ENCODE peak calls at places on chromosomes 16 and 17, in nine cellular contexts. R is heart right ventricle, K is left ventricle myocardium inferior, H is dorsolateral prefrontal cortex, J is left lung, I is ascending aorta, M is transverse colon, T is GM23338, V is psoas muscle. Q is an unnamed sample.

GRCh38 chr16:81774348-81774747 is 4.7 kb upstream of the PLCG2 start:
- DNase-seq in J (no peak), T (no peak), M (no peak), I (no peak), K (no peak), R (peak; percentile 33), H (no peak), V (no peak), Q (no peak)

GRCh38 chr16:50011707-50012106 is 13.3 kb upstream of the CNEP1R1 start:
- DNase-seq in V (no peak), I (no peak), K (no peak), T (no peak), M (no peak), R (no peak), H (no peak), J (peak; percentile 33), Q (no peak)

GRCh38 chr16:67773569-67774456 is 32.5 kb downstream of the RANBP10 start:
- DNase-seq in V (no peak), M (no peak), J (no peak), K (peak; percentile 17), R (no peak), H (no peak), T (no peak), I (no peak), Q (no peak)

GRCh38 chr17:79522414-79522813 is 88.4 kb downstream of the RBFOX3 start:
- DNase-seq in R (no peak), H (no peak), T (no peak), M (no peak), V (no peak), I (no peak), K (no peak), J (no peak), Q (no peak)

GRCh38 chr16:87369117-87369775 is 14.3 kb downstream of the FBXO31 start:
- DNase-seq in M (no peak), H (no peak), K (no peak), T (no peak), J (no peak), I (no peak), V (no peak), R (no peak), Q (no peak)

GRCh38 chr16:4614571-4615388 is at the start of gene UBALD1:
- DNase-seq in M (peak; percentile 91), I (peak; percentile 95), H (peak; percentile 84), T (peak; percentile 90), R (peak; percentile 84), V (peak; percentile 89), K (peak; percentile 87), J (peak; percentile 89), Q (peak; percentile 89)

GRCh38 chr16:5073279-5073629 is 1.6 kb downstream of the ALG1 start:
- DNase-seq in R (no peak), T (no peak), J (no peak), M (no peak), V (no peak), K (no peak), H (no peak), I (no peak), Q (no peak)

GRCh38 chr16:35398208-35398607 is 1938.8 kb downstream of the TP53TG3F start:
- DNase-seq in I (no peak), T (no peak), M (no peak), J (no peak), H (no peak), V (no peak), K (no peak), R (no peak), Q (no peak)

GRCh38 chr17:8696951-8697745 is 47.5 kb downstream of the CCDC42 start:
- DNase-seq in M (no peak), H (no peak), K (no peak), I (peak; percentile 93), J (peak; percentile 64), R (no peak), T (peak; percentile 82), V (no peak), Q (peak; percentile 78)

GRCh38 chr16:49757744-49758069 is 98.2 kb downstream of the ZNF423 start:
- DNase-seq in J (no peak), M (no peak), K (no peak), R (no peak), I (no peak), H (no peak), V (no peak), T (peak; percentile 48), Q (no peak)

GRCh38 chr17:73643012-73643845 is 1.0 kb downstream of the SDK2 start:
- DNase-seq in I (no peak), R (peak; percentile 34), K (peak; percentile 23), T (peak; percentile 61), M (peak; percentile 34), V (no peak), H (no peak), J (no peak), Q (no peak)

GRCh38 chr16:79363484-79363883 is 237.1 kb downstream of the MAF start:
- DNase-seq in I (no peak), J (no peak), H (no peak), R (no peak), V (no peak), M (no peak), K (no peak), T (no peak), Q (no peak)
- H3K4me3 ChIP-seq in I (no peak overlapping the region), J (no peak overlapping the region), H (no peak overlapping the region), R (no peak overlapping the region), V (no peak overlapping the region), M (no peak overlapping the region), K (no peak overlapping the region), T (no peak overlapping the region), Q (no peak overlapping the region)

GRCh38 chr16:88681084-88681680 is 5.1 kb downstream of the SNAI3 start:
- DNase-seq in M (peak; percentile 83), V (no peak), H (no peak), I (no peak), T (peak; percentile 76), K (no peak), J (no peak), R (no peak), Q (no peak)
- TF ChIP-seq CTCF in M (peak; percentile 55), V (peak; percentile 46), H (no peak), I (peak; percentile 11), T (peak; percentile 84), K (peak; percentile 16), J (no peak), R (peak; percentile 12), Q (peak; percentile 38)

GRCh38 chr16:24731722-24732419 is 2.4 kb downstream of the TNRC6A start:
- DNase-seq in R (peak; percentile 51), H (no peak), I (no peak), K (peak; percentile 55), J (no peak), T (no peak), V (peak; percentile 22), M (no peak), Q (no peak)
- H3K4me3 ChIP-seq in R (peak overlapping the region; percentile 89), H (peak overlapping the region; percentile 82), I (peak overlapping the region; percentile 86), K (peak overlapping the region; percentile 91), J (no peak overlapping the region), T (peak overlapping the region; percentile 91), V (peak overlapping the region; percentile 90), M (no peak overlapping the region), Q (no peak overlapping the region)

DNA sequence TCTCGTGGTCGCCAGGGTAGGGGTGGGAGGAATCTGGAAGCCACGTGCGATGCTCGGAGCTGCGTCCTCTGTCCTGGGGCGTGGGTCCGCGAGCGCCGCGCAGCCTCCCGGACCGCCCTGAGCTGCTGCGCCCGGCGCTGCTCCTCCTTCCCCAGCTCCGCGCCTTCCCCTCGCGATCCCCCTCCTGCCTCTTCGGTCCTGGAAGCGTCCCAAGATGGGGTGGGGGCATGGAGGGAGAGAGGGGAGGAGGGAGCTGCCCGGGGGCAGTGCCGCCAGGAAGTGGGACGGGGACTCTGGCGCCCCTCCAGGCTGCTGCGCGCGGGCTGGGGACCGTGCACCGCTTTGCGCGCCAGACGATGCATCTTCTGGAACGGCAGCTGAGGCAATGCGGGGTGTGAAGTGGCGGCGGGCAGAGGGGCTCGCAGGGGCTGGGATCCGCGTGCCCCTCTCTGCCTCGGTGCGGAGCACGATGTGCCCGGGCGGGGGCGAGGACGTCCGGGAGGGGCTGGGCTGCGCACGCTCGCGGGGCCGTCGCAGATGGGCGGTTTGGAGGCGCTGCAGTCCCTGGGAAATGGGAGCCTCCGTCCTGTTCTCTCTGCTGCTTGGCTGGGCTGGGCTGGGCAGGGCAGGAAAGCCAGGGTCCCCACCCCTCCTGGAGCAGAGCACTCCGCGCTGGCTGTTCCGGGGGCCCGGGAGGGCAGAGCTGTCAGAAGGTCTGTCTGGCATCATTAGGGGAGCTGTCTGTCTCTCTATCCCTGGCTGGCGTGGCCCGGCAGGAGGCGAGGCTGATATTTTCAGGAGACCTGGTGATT is 388.0 kb downstream of the SEC14L1 start:
- DNase-seq in T (peak; percentile 87), I (no peak), H (peak; percentile 65), K (peak; percentile 25), R (peak; percentile 42), J (no peak), M (no peak), V (no peak), Q (no peak)
- TF ChIP-seq CTCF in T (peak; percentile 52), I (no peak), H (no peak), K (no peak), R (no peak), J (no peak), M (no peak), V (no peak), Q (no peak)

GRCh38 chr17:48037924-48038323 is 327 bp upstream of the COPZ2 start:
- DNase-seq in K (no peak), T (peak; percentile 63), J (no peak), M (no peak), R (no peak), V (no peak), H (no peak), I (no peak), Q (no peak)

GRCh38 chr17:48038687-48039086 is 1.1 kb upstream of the COPZ2 start:
- DNase-seq in M (no peak), J (no peak), R (no peak), V (no peak), T (no peak), I (no peak), K (no peak), H (no peak), Q (no peak)

GRCh38 chr17:48037036-48037881 is at the start of gene COPZ2:
- DNase-seq in T (peak; percentile 61), H (no peak), I (peak; percentile 88), V (peak; percentile 78), J (peak; percentile 55), M (peak; percentile 69), K (peak; percentile 76), R (peak; percentile 75), Q (peak; percentile 47)

GRCh38 chr17:48031966-48032365 is 5.6 kb downstream of the COPZ2 start:
- DNase-seq in T (no peak), M (no peak), I (no peak), R (no peak), K (no peak), V (no peak), H (no peak), J (no peak), Q (no peak)

DNA sequence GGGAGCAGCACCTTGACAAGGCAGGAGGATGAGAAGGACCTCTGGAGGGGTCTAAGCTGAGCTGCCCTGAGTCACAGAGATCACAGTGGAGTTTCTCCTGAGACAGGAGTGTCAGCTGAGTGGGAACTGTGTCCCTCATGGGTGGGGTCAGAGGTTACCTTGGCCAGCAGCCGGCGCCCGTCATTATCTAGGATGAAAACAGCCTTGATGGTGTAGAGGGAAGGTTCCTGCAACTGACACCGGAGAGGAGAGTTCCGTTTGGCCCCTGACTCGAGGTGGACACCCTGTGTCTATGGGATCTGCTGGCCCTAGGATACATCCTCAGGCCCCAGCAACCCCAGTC is 933 bp downstream of the COPZ2 start:
- DNase-seq in I (no peak), R (no peak), M (no peak), K (no peak), T (no peak), V (no peak), J (no peak), H (no peak), Q (no peak)
- H3K4me3 ChIP-seq in I (peak overlapping the region; percentile 67), R (peak overlapping the region; percentile 88), M (no peak overlapping the region), K (peak overlapping the region; percentile 84), T (peak overlapping the region; percentile 77), V (peak overlapping the region; percentile 88), J (peak overlapping the region; percentile 56), H (peak overlapping the region; percentile 67), Q (peak overlapping the region; percentile 62)